ENCODE peak calls at places on chromosomes 4 and X, in five cellular contexts. B, K, E, A and N are unnamed samples.
A peak's percentile ranks its signal among the peaks of the same experiment; 100 is the strongest.

GRCh38 chr4:4666693-4667642 is 125.1 kb upstream of the STX18 start:
- DNase-seq in B (no peak), K (peak; percentile 8), E (peak; percentile 65), A (no peak), N (no peak)

GRCh38 chr4:76809594-76810305 is 88.2 kb downstream of the SOWAHB start:
- DNase-seq in B (no peak), K (no peak), E (no peak), A (no peak), N (no peak)

GRCh38 chrX:3143043-3143799 is 102.0 kb downstream of the ARSF start:
- DNase-seq in B (no peak), K (no peak), E (no peak), A (no peak), N (no peak)

GRCh38 chr4:41363384-41363981 is 106.8 kb downstream of the UCHL1 start:
- DNase-seq in B (no peak), K (peak; percentile 74), E (no peak), A (peak; percentile 37), N (peak; percentile 42)

GRCh38 chr4:3797831-3798500 is 31.8 kb downstream of the ADRA2C start:
- DNase-seq in B (no peak), K (no peak), E (no peak), A (no peak), N (no peak)

GRCh38 chr4:1737666-1738065 is 16.3 kb downstream of the TACC3 start:
- DNase-seq in B (no peak), K (no peak), E (no peak), A (no peak), N (no peak)

GRCh38 chr4:7450775-7451433 is 16.2 kb upstream of the PSAPL1 start:
- DNase-seq in B (no peak), K (no peak), E (no peak), A (no peak), N (peak; percentile 15)

GRCh38 chr4:4606321-4606720 is 64.5 kb upstream of the STX18 start:
- DNase-seq in B (no peak), K (no peak), E (no peak), A (no peak), N (no peak)

GRCh38 chr4:2260336-2261109 is 1.4 kb downstream of the MXD4 start:
- DNase-seq in B (no peak), K (no peak), E (peak; percentile 10), A (peak; percentile 22), N (peak; percentile 42)

GRCh38 chr4:123288309-123289025 is 108.1 kb upstream of the SPRY1 start:
- DNase-seq in B (no peak), K (no peak), E (no peak), A (no peak), N (no peak)

GRCh38 chr4:98055800-98056501 is 87.3 kb downstream of the STPG2 start:
- DNase-seq in B (no peak), K (no peak), E (no peak), A (no peak), N (no peak)

GRCh38 chr4:97123573-97123972 is 1019.7 kb downstream of the STPG2 start:
- DNase-seq in B (no peak), K (no peak), E (no peak), A (no peak), N (no peak)

GRCh38 chr4:11529625-11530201 is 101.0 kb upstream of the HS3ST1 start:
- DNase-seq in B (no peak), K (no peak), E (no peak), A (no peak), N (no peak)

GRCh38 chrX:117743469-117744251 is 372.9 kb downstream of the KLHL13 start:
- DNase-seq in B (no peak), K (peak; percentile 6), E (no peak), A (no peak), N (no peak)

GRCh38 chr4:158172196-158172557 is 648 bp downstream of the GASK1B start:
- DNase-seq in B (no peak), K (no peak), E (no peak), A (no peak), N (no peak)

GRCh38 chrX:129958814-129959492 is 23.5 kb upstream of the BCORL1 start:
- DNase-seq in B (no peak), K (no peak), E (no peak), A (no peak), N (no peak)

GRCh38 chr4:184843984-184844554 is 18.3 kb upstream of the ACSL1 start:
- DNase-seq in B (no peak), K (no peak), E (no peak), A (no peak), N (no peak)

GRCh38 chrX:9786839-9787635 is 808 bp downstream of the SHROOM2 start:
- DNase-seq in B (no peak), K (no peak), E (peak; percentile 22), A (no peak), N (no peak)

GRCh38 chr4:108172231-108172779 is 3.6 kb upstream of the LEF1 start:
- DNase-seq in B (no peak), K (no peak), E (peak; percentile 31), A (no peak), N (peak; percentile 40)